ENCODE peak calls at places on chromosomes 4 and X, in five cellular contexts. N is AG09309, X is uterus, Q is ascending aorta, B is astrocyte of the spinal cord. O is an unnamed sample.
A peak's percentile ranks its signal among the peaks of the same experiment; 100 is the strongest.

GRCh38 chr4:7240341-7240740 is 48.0 kb downstream of the SORCS2 start:
- DNase-seq in N (no peak), X (no peak), Q (no peak), B (no peak), O (no peak)

GRCh38 chrX:48683411-48683982 is at the start of gene WAS:
- DNase-seq in N (no peak), X (no peak), Q (no peak), B (no peak), O (no peak)

GRCh38 chr4:159946983-159947645 is 844.2 kb downstream of the RAPGEF2 start:
- DNase-seq in N (peak; percentile 32), X (no peak), Q (no peak), B (peak; percentile 83), O (peak; percentile 18)

GRCh38 chr4:37693030-37693429 is 6.9 kb upstream of the RELL1 start:
- DNase-seq in N (no peak), X (no peak), Q (no peak), B (no peak), O (no peak)

GRCh38 chrX:24231169-24231568 is 81.6 kb downstream of the ZFX start:
- DNase-seq in N (peak; percentile 71), X (peak; percentile 34), Q (no peak), B (peak; percentile 83), O (no peak)

GRCh38 chrX:39149761-39150160 is 348.5 kb downstream of the MID1IP1 start:
- DNase-seq in N (peak; percentile 11), X (peak; percentile 50), Q (peak; percentile 83), B (peak; percentile 32), O (peak; percentile 83)

GRCh38 chr4:38949416-38950051 is 81.9 kb downstream of the FAM114A1 start:
- DNase-seq in N (no peak), X (no peak), Q (no peak), B (peak; percentile 67), O (no peak)

GRCh38 chr4:54146139-54146538 is 46.2 kb downstream of the GSX2 start:
- DNase-seq in N (no peak), X (no peak), Q (no peak), B (no peak), O (no peak)

GRCh38 chrX:21747523-21747922 is 10.4 kb downstream of the SMPX start:
- DNase-seq in N (no peak), X (no peak), Q (no peak), B (no peak), O (no peak)

GRCh38 chr4:112340048-112340447 is 42.9 kb downstream of the ALPK1 start:
- DNase-seq in N (no peak), X (no peak), Q (no peak), B (no peak), O (no peak)

GRCh38 chr4:112348488-112349158 is 51.5 kb downstream of the ALPK1 start:
- DNase-seq in N (peak; percentile 43), X (no peak), Q (no peak), B (peak; percentile 67), O (peak; percentile 16)

DNA sequence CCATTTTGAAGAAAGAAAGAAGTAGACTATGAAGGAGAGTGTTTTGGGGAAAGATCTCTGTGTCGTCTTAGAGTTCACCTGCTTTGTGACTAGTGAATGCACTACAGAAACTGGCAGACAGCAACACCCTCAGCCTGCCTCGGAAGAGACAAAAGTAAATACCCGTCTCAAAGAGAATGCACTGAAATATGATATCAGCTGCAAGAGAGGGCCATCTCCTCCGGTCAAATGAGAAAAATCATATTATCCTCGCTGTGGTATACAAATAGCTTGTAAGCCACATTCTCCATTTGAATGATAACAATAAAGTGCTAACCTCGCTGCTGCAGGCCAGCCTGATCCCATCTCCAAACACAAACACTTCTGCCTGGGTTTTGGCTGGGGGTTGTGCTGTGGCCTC is 46.2 kb downstream of the ALPK1 start:
- DNase-seq in N (no peak), X (no peak), Q (no peak), B (no peak), O (no peak)
- H3K4me3 ChIP-seq in N (no peak overlapping the region), X (no peak overlapping the region), Q (no peak overlapping the region), B (no peak overlapping the region), O (no peak overlapping the region)

DNA sequence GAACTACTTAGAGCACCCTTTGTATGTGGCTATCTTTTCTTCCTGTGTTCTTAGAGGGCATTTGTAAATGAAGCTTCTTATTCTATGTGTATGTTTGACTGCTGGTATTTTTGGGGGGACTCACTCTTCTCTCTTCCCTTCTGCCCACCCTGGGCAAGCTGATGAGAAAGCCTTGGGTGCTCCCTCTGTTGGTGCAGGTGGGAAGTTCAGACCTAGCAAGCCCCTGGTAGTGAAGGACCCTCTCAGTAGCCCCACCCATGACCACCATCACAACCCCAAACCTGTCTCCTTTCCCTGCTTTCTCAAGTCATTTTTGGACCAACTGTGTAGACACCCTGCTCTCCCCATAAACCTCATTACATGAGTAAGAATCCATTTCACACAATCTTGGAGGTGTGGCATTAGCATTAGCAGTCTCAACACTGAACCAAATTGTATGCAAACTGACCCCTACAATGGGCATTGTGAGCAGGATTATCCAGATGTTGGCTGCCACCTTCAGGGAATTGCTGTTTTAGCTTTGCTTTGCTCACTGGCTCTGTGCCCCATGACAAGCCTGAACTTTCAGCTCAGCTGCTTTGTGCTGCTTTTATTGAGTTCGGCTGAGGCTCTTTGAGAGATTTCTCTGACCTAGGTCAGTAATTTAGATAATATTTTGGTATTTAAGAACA is 27.9 kb downstream of the TRIM61 start:
- DNase-seq in N (no peak), X (no peak), Q (no peak), B (no peak), O (no peak)
- TF ChIP-seq CTCF in N (no peak), X (no peak), Q (no peak), B (no peak), O (no peak)

GRCh38 chr4:88276952-88277710 is 7.2 kb downstream of the PPM1K start:
- DNase-seq in N (no peak), X (no peak), Q (no peak), B (no peak), O (no peak)
- H3K4me3 ChIP-seq in N (no peak overlapping the region), X (no peak overlapping the region), Q (no peak overlapping the region), B (no peak overlapping the region), O (no peak overlapping the region)

GRCh38 chr4:25280210-25280609 is 32.4 kb upstream of the ZCCHC4 start:
- DNase-seq in N (no peak), X (no peak), Q (no peak), B (no peak), O (no peak)
- TF ChIP-seq CTCF in N (no peak), X (no peak), Q (no peak), B (no peak), O (no peak)

DNA sequence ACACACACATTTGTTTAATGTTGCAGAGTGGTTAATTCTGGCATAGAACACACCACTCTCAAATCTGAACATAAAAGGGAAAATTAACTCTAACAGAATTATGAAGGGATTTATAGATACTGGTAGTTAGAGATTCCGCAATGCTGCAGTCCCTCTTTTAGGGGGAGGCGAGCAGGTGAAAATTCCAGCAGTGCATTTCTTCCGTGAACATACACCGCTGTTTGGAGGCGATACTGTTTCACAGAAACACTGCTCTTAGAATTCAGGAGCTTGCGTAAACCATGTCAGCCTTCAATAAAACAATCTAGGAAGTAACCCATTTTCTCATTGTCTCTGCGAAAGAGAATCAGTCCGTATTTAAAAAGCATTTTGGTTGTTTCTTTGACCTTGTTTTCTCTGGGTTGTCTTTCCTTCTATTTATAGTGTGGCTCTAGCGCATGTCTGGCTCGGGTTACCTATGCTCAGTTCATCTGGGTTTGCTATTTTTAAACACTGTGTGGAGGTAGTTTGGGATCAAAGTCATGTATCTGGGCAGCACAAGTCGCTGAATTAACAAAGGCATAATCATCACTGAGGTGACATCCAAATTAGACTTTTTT is 90.4 kb downstream of the GPAT3 start:
- DNase-seq in N (no peak), X (no peak), Q (no peak), B (no peak), O (no peak)
- H3K4me3 ChIP-seq in N (no peak overlapping the region), X (no peak overlapping the region), Q (peak overlapping the region; percentile 21), B (no peak overlapping the region), O (no peak overlapping the region)

DNA sequence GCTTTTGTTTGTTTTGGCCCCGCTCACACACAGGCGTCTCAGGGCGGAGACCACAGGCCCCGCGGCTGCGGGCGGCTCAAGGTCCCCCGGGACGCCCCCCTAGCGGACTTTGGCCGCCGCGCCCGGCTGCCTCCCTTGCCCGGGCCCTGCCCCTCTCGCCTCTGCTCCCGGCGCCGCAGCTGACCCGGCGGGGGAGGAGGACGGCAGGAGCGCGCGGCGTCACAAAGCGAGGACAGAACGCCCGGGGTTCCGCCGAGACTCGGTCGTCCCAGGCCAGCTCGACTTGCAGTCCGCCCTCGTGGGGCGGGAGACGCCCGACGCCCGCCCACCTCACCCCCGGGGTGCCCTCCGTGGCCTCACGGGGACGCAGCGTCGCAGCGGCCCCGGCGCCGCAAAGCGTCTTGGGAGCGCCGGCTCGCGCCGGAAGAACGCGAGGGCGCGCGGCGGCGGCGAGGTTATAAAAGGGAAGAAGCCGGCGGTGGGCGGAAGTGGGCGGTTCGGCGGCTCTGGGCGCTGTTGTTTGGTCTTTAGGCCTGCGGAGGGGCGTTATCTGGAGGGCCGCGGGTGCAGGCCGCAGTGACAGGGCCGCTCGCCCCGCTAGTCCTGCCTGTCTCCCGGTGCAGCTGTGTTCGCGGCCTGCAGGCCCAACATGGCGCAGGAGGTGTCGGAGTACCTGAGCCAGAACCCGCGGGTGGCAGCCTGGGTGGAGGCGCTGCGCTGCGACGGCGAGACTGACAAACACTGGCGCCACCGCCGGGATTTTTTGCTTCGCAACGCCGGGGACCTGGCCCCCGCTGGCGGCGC is at the start of gene CDKN2AIP:
- DNase-seq in N (peak; percentile 62), X (peak; percentile 91), Q (peak; percentile 96), B (peak; percentile 98), O (peak; percentile 81)
- TF ChIP-seq CTCF in N (no peak), X (no peak), Q (no peak), B (peak; percentile 6), O (peak; percentile 35)